ENCODE peak calls at places on chromosomes 4 and X, in eight cellular contexts. One of them, this sample, is unnamed.

GRCh38 chr4:48369248-48369647 is 27.9 kb downstream of the SLAIN2 start:
- DNase-seq in fibroblast of lung: no peak
- DNase-seq in GM12878: no peak
- DNase-seq in endodermal cell: no peak
- DNase-seq in mesenchymal stem cell: no peak
- DNase-seq in neuronal stem cell: no peak
- DNase-seq in IMR-90: peak
- DNase-seq in endothelial cell of umbilical vein: peak
- DNase-seq in this sample: no peak

GRCh38 chrX:24902808-24903207 is 113.0 kb downstream of the ARX start:
- DNase-seq in fibroblast of lung: peak
- DNase-seq in endothelial cell of umbilical vein: peak
- DNase-seq in IMR-90: peak
- DNase-seq in GM12878: no peak
- DNase-seq in endodermal cell: no peak
- DNase-seq in mesenchymal stem cell: peak
- DNase-seq in neuronal stem cell: no peak
- DNase-seq in this sample: no peak

GRCh38 chr4:143658336-143658735 is 42.1 kb downstream of the FREM3 start:
- DNase-seq in GM12878: no peak
- DNase-seq in endothelial cell of umbilical vein: no peak
- DNase-seq in mesenchymal stem cell: no peak
- DNase-seq in endodermal cell: no peak
- DNase-seq in IMR-90: no peak
- DNase-seq in neuronal stem cell: no peak
- DNase-seq in fibroblast of lung: no peak
- DNase-seq in this sample: no peak

GRCh38 chr4:179625391-179625790 is 2183.2 kb upstream of the AGA start:
- DNase-seq in neuronal stem cell: no peak
- DNase-seq in IMR-90: peak
- DNase-seq in endodermal cell: no peak
- DNase-seq in GM12878: no peak
- DNase-seq in mesenchymal stem cell: peak
- DNase-seq in fibroblast of lung: peak
- DNase-seq in endothelial cell of umbilical vein: no peak
- DNase-seq in this sample: no peak

GRCh38 chr4:73676881-73677323 is 56.7 kb upstream of the RASSF6 start:
- DNase-seq in endothelial cell of umbilical vein: peak
- DNase-seq in GM12878: peak
- DNase-seq in mesenchymal stem cell: peak
- DNase-seq in neuronal stem cell: no peak
- DNase-seq in fibroblast of lung: peak
- DNase-seq in endodermal cell: no peak
- DNase-seq in IMR-90: peak
- DNase-seq in this sample: no peak

GRCh38 chr4:82886145-82886942 is 4.6 kb downstream of the SEC31A start:
- DNase-seq in IMR-90: no peak
- DNase-seq in fibroblast of lung: no peak
- DNase-seq in neuronal stem cell: no peak
- DNase-seq in endothelial cell of umbilical vein: no peak
- DNase-seq in GM12878: no peak
- DNase-seq in endodermal cell: no peak
- DNase-seq in mesenchymal stem cell: no peak
- DNase-seq in this sample: no peak

GRCh38 chr4:80788798-80789197 is 241.7 kb upstream of the BMP3 start:
- DNase-seq in endothelial cell of umbilical vein: no peak
- DNase-seq in endodermal cell: no peak
- DNase-seq in GM12878: no peak
- DNase-seq in fibroblast of lung: peak
- DNase-seq in mesenchymal stem cell: peak
- DNase-seq in IMR-90: peak
- DNase-seq in neuronal stem cell: no peak
- DNase-seq in this sample: no peak

GRCh38 chrX:154541896-154542722 is 4.5 kb downstream of the G6PD start:
- DNase-seq in GM12878: no peak
- DNase-seq in IMR-90: peak
- DNase-seq in fibroblast of lung: peak
- DNase-seq in mesenchymal stem cell: peak
- DNase-seq in neuronal stem cell: no peak
- DNase-seq in endodermal cell: no peak
- DNase-seq in endothelial cell of umbilical vein: peak
- DNase-seq in this sample: peak

GRCh38 chr4:164538061-164538460 is 215.9 kb upstream of the SMIM31 start:
- DNase-seq in endothelial cell of umbilical vein: no peak
- DNase-seq in GM12878: no peak
- DNase-seq in fibroblast of lung: no peak
- DNase-seq in mesenchymal stem cell: no peak
- DNase-seq in neuronal stem cell: no peak
- DNase-seq in endodermal cell: no peak
- DNase-seq in IMR-90: no peak
- DNase-seq in this sample: no peak

GRCh38 chr4:73922766-73923630 is 53.8 kb downstream of the CXCL1 start:
- DNase-seq in fibroblast of lung: peak
- DNase-seq in mesenchymal stem cell: peak
- DNase-seq in IMR-90: peak
- DNase-seq in GM12878: no peak
- DNase-seq in neuronal stem cell: no peak
- DNase-seq in endothelial cell of umbilical vein: peak
- DNase-seq in endodermal cell: no peak
- DNase-seq in this sample: no peak

GRCh38 chr4:117817316-117817715 is 217.0 kb upstream of the NDST3 start:
- DNase-seq in endodermal cell: no peak
- DNase-seq in endothelial cell of umbilical vein: no peak
- DNase-seq in mesenchymal stem cell: peak
- DNase-seq in GM12878: no peak
- DNase-seq in IMR-90: peak
- DNase-seq in neuronal stem cell: no peak
- DNase-seq in fibroblast of lung: peak
- DNase-seq in this sample: no peak

GRCh38 chr4:57219389-57219890 is 109.3 kb upstream of the IGFBP7 start:
- DNase-seq in endothelial cell of umbilical vein: no peak
- DNase-seq in mesenchymal stem cell: no peak
- DNase-seq in IMR-90: no peak
- DNase-seq in GM12878: no peak
- DNase-seq in endodermal cell: no peak
- DNase-seq in fibroblast of lung: no peak
- DNase-seq in neuronal stem cell: no peak
- DNase-seq in this sample: no peak

GRCh38 chrX:2464677-2465166 is 36.1 kb downstream of the DHRSX start:
- DNase-seq in endothelial cell of umbilical vein: no peak
- DNase-seq in mesenchymal stem cell: no peak
- DNase-seq in IMR-90: no peak
- DNase-seq in GM12878: no peak
- DNase-seq in neuronal stem cell: no peak
- DNase-seq in fibroblast of lung: peak
- DNase-seq in endodermal cell: peak
- DNase-seq in this sample: no peak

GRCh38 chr4:40564815-40565505 is 64.7 kb downstream of the RBM47 start:
- DNase-seq in fibroblast of lung: no peak
- DNase-seq in neuronal stem cell: no peak
- DNase-seq in IMR-90: no peak
- DNase-seq in endodermal cell: peak
- DNase-seq in GM12878: no peak
- DNase-seq in mesenchymal stem cell: peak
- DNase-seq in endothelial cell of umbilical vein: no peak
- DNase-seq in this sample: no peak

GRCh38 chrX:19065535-19065934 is 56.7 kb downstream of the ADGRG2 start:
- DNase-seq in GM12878: peak
- DNase-seq in fibroblast of lung: no peak
- DNase-seq in endothelial cell of umbilical vein: no peak
- DNase-seq in neuronal stem cell: no peak
- DNase-seq in mesenchymal stem cell: no peak
- DNase-seq in endodermal cell: no peak
- DNase-seq in IMR-90: no peak
- DNase-seq in this sample: no peak

GRCh38 chr4:151691639-151692442 is 69.0 kb downstream of the GATB start:
- DNase-seq in endodermal cell: no peak
- DNase-seq in GM12878: no peak
- DNase-seq in mesenchymal stem cell: no peak
- DNase-seq in neuronal stem cell: no peak
- DNase-seq in endothelial cell of umbilical vein: no peak
- DNase-seq in IMR-90: peak
- DNase-seq in fibroblast of lung: no peak
- DNase-seq in this sample: no peak

GRCh38 chr4:164068392-164068791 is 573.9 kb downstream of the TMA16 start:
- DNase-seq in neuronal stem cell: no peak
- DNase-seq in mesenchymal stem cell: no peak
- DNase-seq in GM12878: no peak
- DNase-seq in fibroblast of lung: no peak
- DNase-seq in endothelial cell of umbilical vein: no peak
- DNase-seq in endodermal cell: no peak
- DNase-seq in IMR-90: no peak
- DNase-seq in this sample: no peak

GRCh38 chrX:12360991-12361598 is 222.8 kb downstream of the FRMPD4 start:
- DNase-seq in neuronal stem cell: no peak
- DNase-seq in mesenchymal stem cell: no peak
- DNase-seq in endodermal cell: no peak
- DNase-seq in fibroblast of lung: peak
- DNase-seq in GM12878: no peak
- DNase-seq in endothelial cell of umbilical vein: peak
- DNase-seq in IMR-90: peak
- DNase-seq in this sample: no peak

GRCh38 chr4:10115271-10115656 is 1.3 kb downstream of the WDR1 start:
- DNase-seq in endodermal cell: no peak
- DNase-seq in IMR-90: peak
- DNase-seq in fibroblast of lung: peak
- DNase-seq in endothelial cell of umbilical vein: peak
- DNase-seq in GM12878: no peak
- DNase-seq in neuronal stem cell: no peak
- DNase-seq in mesenchymal stem cell: peak
- DNase-seq in this sample: no peak

DNA sequence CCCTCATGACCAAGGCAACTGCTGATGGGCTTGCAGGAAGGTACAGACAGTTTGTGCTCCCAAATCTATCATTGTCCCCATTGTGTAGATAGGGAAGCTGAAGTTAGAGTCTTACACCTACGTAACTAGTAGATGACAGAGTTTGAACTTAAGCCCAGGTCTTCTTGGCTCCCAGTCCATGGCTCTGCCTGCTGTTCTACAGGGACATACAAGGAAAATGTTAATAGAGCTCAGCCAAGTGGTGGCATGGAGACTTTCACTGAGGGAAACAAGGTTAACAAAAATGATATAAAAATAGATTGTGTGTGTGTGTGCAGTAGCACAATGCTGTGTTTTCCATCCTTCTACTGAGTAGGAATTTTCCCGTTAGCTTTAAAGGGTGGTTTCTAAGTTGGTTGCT is 936.5 kb downstream of the RPA4 start:
- DNase-seq in fibroblast of lung: no peak
- DNase-seq in IMR-90: no peak
- DNase-seq in mesenchymal stem cell: no peak
- DNase-seq in neuronal stem cell: no peak
- DNase-seq in endodermal cell: no peak
- DNase-seq in GM12878: no peak
- DNase-seq in endothelial cell of umbilical vein: no peak
- DNase-seq in this sample: no peak
- H3K27ac ChIP-seq in fibroblast of lung: no peak
- H3K27ac ChIP-seq in IMR-90: no peak
- H3K27ac ChIP-seq in mesenchymal stem cell: no peak
- H3K27ac ChIP-seq in neuronal stem cell: no peak
- H3K27ac ChIP-seq in endodermal cell: no peak
- H3K27ac ChIP-seq in GM12878: no peak
- H3K27ac ChIP-seq in endothelial cell of umbilical vein: no peak
- H3K27ac ChIP-seq in this sample: no peak

GRCh38 chr4:15234101-15234500 is 193.7 kb upstream of the C1QTNF7 start:
- DNase-seq in GM12878: no peak
- DNase-seq in fibroblast of lung: peak
- DNase-seq in IMR-90: peak
- DNase-seq in endodermal cell: no peak
- DNase-seq in endothelial cell of umbilical vein: no peak
- DNase-seq in mesenchymal stem cell: peak
- DNase-seq in neuronal stem cell: no peak
- DNase-seq in this sample: no peak
- H3K4me3 ChIP-seq in GM12878: no peak
- H3K4me3 ChIP-seq in fibroblast of lung: peak
- H3K4me3 ChIP-seq in IMR-90: no peak
- H3K4me3 ChIP-seq in endodermal cell: no peak
- H3K4me3 ChIP-seq in endothelial cell of umbilical vein: no peak
- H3K4me3 ChIP-seq in mesenchymal stem cell: peak
- H3K4me3 ChIP-seq in neuronal stem cell: no peak
- H3K4me3 ChIP-seq in this sample: no peak

GRCh38 chrX:133985164-133986007 is at the start of gene GPC3:
- DNase-seq in fibroblast of lung: peak
- DNase-seq in neuronal stem cell: no peak
- DNase-seq in endothelial cell of umbilical vein: peak
- DNase-seq in mesenchymal stem cell: peak
- DNase-seq in IMR-90: peak
- DNase-seq in endodermal cell: peak
- DNase-seq in GM12878: no peak
- DNase-seq in this sample: peak

GRCh38 chrX:133983243-133983973 is 2.0 kb downstream of the GPC3 start:
- DNase-seq in fibroblast of lung: no peak
- DNase-seq in IMR-90: no peak
- DNase-seq in mesenchymal stem cell: no peak
- DNase-seq in endothelial cell of umbilical vein: no peak
- DNase-seq in GM12878: no peak
- DNase-seq in endodermal cell: no peak
- DNase-seq in neuronal stem cell: no peak
- DNase-seq in this sample: no peak

GRCh38 chrX:133984857-133985163 is 584 bp downstream of the GPC3 start:
- DNase-seq in endodermal cell: no peak
- DNase-seq in IMR-90: no peak
- DNase-seq in mesenchymal stem cell: no peak
- DNase-seq in endothelial cell of umbilical vein: no peak
- DNase-seq in neuronal stem cell: no peak
- DNase-seq in GM12878: no peak
- DNase-seq in fibroblast of lung: no peak
- DNase-seq in this sample: no peak

GRCh38 chrX:133986008-133986683 is 752 bp upstream of the GPC3 start:
- DNase-seq in fibroblast of lung: no peak
- DNase-seq in IMR-90: no peak
- DNase-seq in endothelial cell of umbilical vein: no peak
- DNase-seq in mesenchymal stem cell: no peak
- DNase-seq in GM12878: no peak
- DNase-seq in endodermal cell: no peak
- DNase-seq in neuronal stem cell: no peak
- DNase-seq in this sample: no peak

GRCh38 chrX:133983974-133984578 is 1.3 kb downstream of the GPC3 start:
- DNase-seq in endothelial cell of umbilical vein: no peak
- DNase-seq in mesenchymal stem cell: no peak
- DNase-seq in neuronal stem cell: no peak
- DNase-seq in endodermal cell: peak
- DNase-seq in fibroblast of lung: no peak
- DNase-seq in IMR-90: no peak
- DNase-seq in GM12878: no peak
- DNase-seq in this sample: peak
- H3K9ac ChIP-seq in endothelial cell of umbilical vein: no peak
- H3K9ac ChIP-seq in mesenchymal stem cell: no peak
- H3K9ac ChIP-seq in neuronal stem cell: no peak
- H3K9ac ChIP-seq in endodermal cell: no peak
- H3K9ac ChIP-seq in fibroblast of lung: no peak
- H3K9ac ChIP-seq in IMR-90: no peak
- H3K9ac ChIP-seq in GM12878: no peak
- H3K9ac ChIP-seq in this sample: no peak

DNA sequence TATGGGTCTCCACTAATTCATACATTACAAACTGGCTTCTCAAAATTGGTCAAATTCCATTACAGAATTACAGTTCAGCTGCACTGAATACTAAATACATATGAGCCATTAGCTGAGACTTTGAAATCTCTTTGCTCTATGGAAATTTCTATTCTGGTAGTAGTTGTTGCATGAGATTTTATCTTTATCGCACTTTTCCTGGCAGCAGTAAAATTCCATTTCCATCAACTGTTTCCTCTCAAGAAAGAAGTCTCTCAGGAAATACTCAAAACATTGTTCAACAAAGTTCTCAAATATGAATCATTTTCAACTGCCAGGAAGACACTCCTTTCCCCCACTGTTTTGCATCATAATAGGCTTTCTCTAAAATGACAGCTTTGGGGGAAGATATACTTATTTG is 51.3 kb downstream of the ATP11C start:
- DNase-seq in endodermal cell: no peak
- DNase-seq in neuronal stem cell: no peak
- DNase-seq in IMR-90: peak
- DNase-seq in GM12878: no peak
- DNase-seq in mesenchymal stem cell: peak
- DNase-seq in endothelial cell of umbilical vein: peak
- DNase-seq in fibroblast of lung: peak
- DNase-seq in this sample: no peak
- H3K27ac ChIP-seq in endodermal cell: no peak
- H3K27ac ChIP-seq in neuronal stem cell: no peak
- H3K27ac ChIP-seq in IMR-90: no peak
- H3K27ac ChIP-seq in GM12878: no peak
- H3K27ac ChIP-seq in mesenchymal stem cell: no peak
- H3K27ac ChIP-seq in endothelial cell of umbilical vein: peak
- H3K27ac ChIP-seq in fibroblast of lung: peak
- H3K27ac ChIP-seq in this sample: peak

This sample was measured in kidney.